ENCODE peak calls at places on chromosomes 1 and 21, in nine cellular contexts. R is endothelial cell; O is amniotic stem cell; U is heart left ventricle; G is T-cell; X is T47D; M is B cell; Y is activated CD4-positive, alpha-beta T cell treated with anti-CD3 and anti-CD28 coated beads, Interleukin-2, amount 10 ng/mL, durations not matched to agents 7 days and 5 days; L is activated naive CD4-positive, alpha-beta T cell treated with anti-CD3 and anti-CD28 coated beads for 36 hours. S is an unnamed sample.

GRCh38 chr1:153565529-153566374 is at the start of gene S100A2:
- DNase-seq in R (no peak), O (peak), Y (no peak), X (no peak), L (peak), G (no peak), M (peak), U (no peak), S (no peak)

GRCh38 chr1:217526636-217527035 is 104.3 kb downstream of the GPATCH2 start:
- DNase-seq in U (no peak), M (no peak), R (no peak), G (no peak), O (no peak), L (no peak), Y (no peak), X (no peak), S (no peak)

GRCh38 chr1:34642679-34643078 is 112.2 kb upstream of the GJB5 start:
- DNase-seq in O (no peak), G (no peak), M (no peak), U (no peak), X (no peak), L (no peak), Y (no peak), R (peak), S (no peak)

GRCh38 chr1:184986250-184986649 is 11.9 kb upstream of the NIBAN1 start:
- DNase-seq in Y (no peak), O (no peak), U (no peak), X (peak), G (no peak), L (no peak), R (no peak), M (no peak), S (no peak)

GRCh38 chr1:112881742-112882127 is 74.3 kb downstream of the SLC16A1 start:
- DNase-seq in L (no peak), R (no peak), M (no peak), G (no peak), X (no peak), U (no peak), Y (no peak), O (no peak), S (no peak)

GRCh38 chr1:225923692-225924555 is at the start of gene PYCR2:
- DNase-seq in R (peak), L (peak), O (peak), Y (peak), M (peak), X (peak), U (peak), G (peak), S (peak)

GRCh38 chr21:30831194-30831765 is 1.7 kb upstream of the KRTAP7-1 start:
- DNase-seq in X (no peak), R (peak), O (no peak), M (no peak), L (peak), Y (peak), U (no peak), G (peak), S (peak)

GRCh38 chr1:145990249-145991097 is 5.9 kb downstream of the TXNIP start:
- DNase-seq in O (no peak), L (peak), X (no peak), Y (no peak), U (no peak), G (no peak), M (no peak), R (no peak), S (no peak)

GRCh38 chr1:21874778-21875547 is 62.1 kb downstream of the HSPG2 start:
- DNase-seq in G (no peak), X (no peak), L (no peak), Y (no peak), M (no peak), R (no peak), U (no peak), O (no peak), S (no peak)

GRCh38 chr1:12436817-12437599 is 181.0 kb downstream of the DHRS3 start:
- DNase-seq in G (no peak), R (no peak), O (no peak), X (no peak), L (peak), Y (no peak), U (no peak), M (no peak), S (no peak)

GRCh38 chr1:173409613-173410012 is 67.5 kb upstream of the PRDX6 start:
- DNase-seq in L (no peak), Y (no peak), O (no peak), R (no peak), X (no peak), U (peak), M (peak), G (no peak), S (no peak)

GRCh38 chr1:35855016-35855700 is 27.9 kb upstream of the AGO1 start:
- DNase-seq in U (no peak), Y (no peak), L (no peak), X (no peak), G (no peak), R (no peak), M (no peak), O (no peak), S (no peak)

GRCh38 chr21:31526040-31526439 is 133.5 kb upstream of the SOD1 start:
- DNase-seq in G (no peak), L (no peak), O (no peak), Y (no peak), U (no peak), R (no peak), X (no peak), M (no peak), S (no peak)

GRCh38 chr1:209023790-209024189 is 559.7 kb upstream of the CAMK1G start:
- DNase-seq in U (no peak), X (no peak), M (no peak), G (no peak), Y (no peak), O (no peak), R (no peak), L (no peak), S (no peak)

GRCh38 chr1:227899820-227900449 is 47.8 kb downstream of the WNT9A start:
- DNase-seq in L (peak), G (no peak), X (no peak), Y (no peak), M (peak), U (peak), R (no peak), O (no peak), S (no peak)

GRCh38 chr1:109527098-109527811 is 12.4 kb upstream of the GPR61 start:
- DNase-seq in Y (no peak), X (no peak), U (no peak), L (no peak), O (no peak), M (no peak), G (no peak), R (no peak), S (no peak)

GRCh38 chr1:208047975-208048374 is 137.1 kb upstream of the CD34 start:
- DNase-seq in M (no peak), G (no peak), L (no peak), O (no peak), X (no peak), Y (no peak), R (no peak), U (no peak), S (no peak)

GRCh38 chr21:35508389-35508888 is 459.3 kb upstream of the RUNX1 start:
- DNase-seq in Y (peak), O (no peak), U (peak), R (peak), X (no peak), G (no peak), L (peak), M (no peak), S (no peak)

GRCh38 chr1:171434717-171435346 is 50.5 kb upstream of the PRRC2C start:
- DNase-seq in Y (no peak), M (no peak), X (no peak), R (no peak), G (no peak), U (no peak), O (no peak), L (peak), S (no peak)

GRCh38 chr1:51344602-51345299 is 14.4 kb upstream of the TTC39A start:
- DNase-seq in L (no peak), U (no peak), G (no peak), R (peak), X (peak), Y (no peak), O (no peak), M (no peak), S (no peak)

GRCh38 chr1:118488776-118489175 is 303.7 kb upstream of the SPAG17 start:
- DNase-seq in Y (no peak), R (no peak), O (no peak), L (no peak), U (no peak), X (no peak), M (no peak), G (no peak), S (no peak)

GRCh38 chr1:241771117-241771516 is 76.9 kb upstream of the EXO1 start:
- DNase-seq in U (no peak), R (no peak), G (no peak), L (no peak), Y (no peak), X (no peak), M (no peak), O (no peak), S (no peak)

GRCh38 chr21:44047996-44048560 is 36.0 kb downstream of the TRAPPC10 start:
- DNase-seq in R (no peak), X (no peak), M (no peak), G (no peak), Y (no peak), O (no peak), L (no peak), U (no peak), S (no peak)